ENCODE peak calls at places on chromosomes 11 and 22, in six cellular contexts. I is K562, R is GM12878, C is H1, O is SK-N-SH, T is HepG2. P is an unnamed sample.

GRCh38 chr22:18121436-18122253 is 11.0 kb downstream of the TUBA8 start:
- DNase-seq in I (no peak), O (no peak), T (peak), C (no peak), R (no peak), P (no peak)

GRCh38 chr11:82776377-82776776 is 42.7 kb upstream of the FAM181B start:
- DNase-seq in R (no peak), C (no peak), T (peak), I (no peak), O (no peak), P (no peak)

GRCh38 chr11:17653606-17654005 is 65.8 kb upstream of the MYOD1 start:
- DNase-seq in T (no peak), I (no peak), C (no peak), O (no peak), R (no peak), P (no peak)

GRCh38 chr11:15551897-15552851 is 437.5 kb downstream of the INSC start:
- DNase-seq in C (peak), O (peak), I (no peak), T (no peak), R (no peak), P (no peak)

GRCh38 chr11:114159802-114160588 is 100.5 kb downstream of the ZBTB16 start:
- DNase-seq in T (peak), R (peak), I (peak), C (no peak), O (peak), P (peak)

GRCh38 chr11:117239295-117239694 is 6.8 kb downstream of the RNF214 start:
- DNase-seq in O (no peak), C (no peak), R (no peak), T (no peak), I (no peak), P (no peak)

GRCh38 chr11:120035756-120036155 is 102.2 kb downstream of the TRIM29 start:
- DNase-seq in C (no peak), T (no peak), I (no peak), O (no peak), R (no peak), P (no peak)

GRCh38 chr11:29801561-29801960 is 215.3 kb downstream of the KCNA4 start:
- DNase-seq in O (no peak), C (no peak), I (no peak), T (no peak), R (no peak), P (no peak)

GRCh38 chr11:100235085-100235484 is 452.0 kb upstream of the ARHGAP42 start:
- DNase-seq in T (no peak), I (no peak), R (no peak), O (no peak), C (no peak), P (no peak)

GRCh38 chr11:2691991-2692841 is 7.6 kb downstream of the KCNQ1OT1 start:
- DNase-seq in R (no peak), O (no peak), T (peak), I (peak), C (no peak), P (no peak)

GRCh38 chr11:128437137-128437536 is 150.2 kb downstream of the ETS1 start:
- DNase-seq in I (no peak), C (no peak), R (no peak), O (no peak), T (no peak), P (no peak)

GRCh38 chr11:104653011-104653806 is 245.1 kb downstream of the CASP12 start:
- DNase-seq in O (peak), T (no peak), C (no peak), I (no peak), R (no peak), P (peak)

GRCh38 chr22:23192133-23192532 is 11.8 kb downstream of the BCR start:
- DNase-seq in I (no peak), O (no peak), C (no peak), T (no peak), R (no peak), P (no peak)

GRCh38 chr22:30290679-30291333 is 1.5 kb upstream of the CASTOR1 start:
- DNase-seq in O (peak), C (no peak), I (no peak), T (peak), R (no peak), P (no peak)

GRCh38 chr11:32225491-32226285 is 134.8 kb downstream of the RCN1 start:
- DNase-seq in I (no peak), C (no peak), R (no peak), T (no peak), O (peak), P (no peak)

GRCh38 chr22:20027966-20028854 is 7.3 kb downstream of the TANGO2 start:
- DNase-seq in T (no peak), C (no peak), I (no peak), R (no peak), O (no peak), P (no peak)

GRCh38 chr22:50527921-50528681 is 1.7 kb downstream of the TYMP start:
- DNase-seq in T (no peak), I (no peak), R (no peak), C (no peak), O (no peak), P (no peak)

GRCh38 chr22:45844949-45845613 is 131.9 kb downstream of the WNT7B start:
- DNase-seq in T (no peak), I (no peak), C (no peak), O (no peak), R (no peak), P (no peak)

GRCh38 chr22:47202819-47203553 is 440.5 kb downstream of the TBC1D22A start:
- DNase-seq in T (no peak), O (no peak), R (no peak), I (no peak), C (no peak), P (no peak)

DNA sequence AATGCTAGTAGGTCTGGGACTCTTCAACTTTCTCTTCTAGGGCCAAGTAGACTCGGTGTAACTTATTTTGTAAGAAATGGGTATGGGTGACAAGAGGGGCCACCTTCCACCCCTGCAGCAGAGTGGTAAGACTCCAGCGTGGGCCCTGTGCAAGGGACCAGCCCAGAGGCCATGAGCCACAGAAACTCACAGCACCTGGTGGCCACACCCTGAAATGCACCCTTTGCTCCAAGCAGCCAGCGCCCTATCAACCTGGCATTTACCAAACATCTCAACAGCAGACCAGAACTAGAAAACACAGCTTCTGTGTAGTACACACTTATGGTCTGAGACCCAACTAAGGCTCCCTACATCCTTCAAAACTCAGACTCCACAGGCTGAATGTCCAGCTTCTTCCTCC is 5.7 kb downstream of the CDCA5 start:
- DNase-seq in T (peak), O (peak), I (peak), C (no peak), R (no peak), P (peak)
- TF ChIP-seq GABPA in T (no peak), O (no peak), I (no peak), C (peak), R (no peak), P (no peak)

DNA sequence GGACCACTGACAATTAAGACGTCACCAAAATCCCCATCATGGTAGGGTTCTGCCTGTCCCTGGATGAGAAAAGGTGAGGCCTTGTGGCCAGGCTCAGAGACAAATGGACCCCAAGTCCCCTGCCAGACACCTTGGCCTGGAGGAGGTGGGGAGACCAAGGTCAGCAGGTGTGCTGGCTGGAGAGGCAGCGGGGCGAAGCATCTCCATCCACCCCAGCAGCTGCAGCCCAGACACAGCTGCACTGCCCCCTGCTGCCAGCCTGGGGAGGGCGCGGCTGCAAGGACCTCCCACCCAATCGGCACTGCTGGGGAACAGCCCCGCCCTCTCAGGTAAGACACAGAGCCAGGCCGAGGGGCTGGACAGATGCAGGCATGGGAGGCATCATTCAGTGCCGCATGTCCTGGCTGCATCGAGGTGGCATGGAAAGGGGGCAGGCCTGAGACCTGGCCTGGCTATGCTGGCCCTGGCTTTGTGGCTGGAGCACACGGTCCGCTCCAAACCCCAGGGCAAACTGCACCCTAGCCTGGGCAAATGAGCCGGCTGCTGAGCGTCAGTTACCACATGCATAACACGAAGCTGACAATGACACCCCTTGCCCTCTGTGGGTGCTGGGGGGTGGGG is 12.2 kb upstream of the MFNG start:
- DNase-seq in C (peak), I (peak), T (peak), O (peak), R (peak), P (peak)
- TF ChIP-seq CTCF in C (peak), I (peak), T (peak), O (peak), R (peak), P (peak)

GRCh38 chr11:108432783-108433182 is 34.5 kb downstream of the C11orf65 start:
- DNase-seq in R (no peak), O (no peak), T (no peak), C (no peak), I (no peak), P (no peak)
- TF ChIP-seq GABPA in R (no peak), O (no peak), T (no peak), C (no peak), I (no peak), P (no peak)

DNA sequence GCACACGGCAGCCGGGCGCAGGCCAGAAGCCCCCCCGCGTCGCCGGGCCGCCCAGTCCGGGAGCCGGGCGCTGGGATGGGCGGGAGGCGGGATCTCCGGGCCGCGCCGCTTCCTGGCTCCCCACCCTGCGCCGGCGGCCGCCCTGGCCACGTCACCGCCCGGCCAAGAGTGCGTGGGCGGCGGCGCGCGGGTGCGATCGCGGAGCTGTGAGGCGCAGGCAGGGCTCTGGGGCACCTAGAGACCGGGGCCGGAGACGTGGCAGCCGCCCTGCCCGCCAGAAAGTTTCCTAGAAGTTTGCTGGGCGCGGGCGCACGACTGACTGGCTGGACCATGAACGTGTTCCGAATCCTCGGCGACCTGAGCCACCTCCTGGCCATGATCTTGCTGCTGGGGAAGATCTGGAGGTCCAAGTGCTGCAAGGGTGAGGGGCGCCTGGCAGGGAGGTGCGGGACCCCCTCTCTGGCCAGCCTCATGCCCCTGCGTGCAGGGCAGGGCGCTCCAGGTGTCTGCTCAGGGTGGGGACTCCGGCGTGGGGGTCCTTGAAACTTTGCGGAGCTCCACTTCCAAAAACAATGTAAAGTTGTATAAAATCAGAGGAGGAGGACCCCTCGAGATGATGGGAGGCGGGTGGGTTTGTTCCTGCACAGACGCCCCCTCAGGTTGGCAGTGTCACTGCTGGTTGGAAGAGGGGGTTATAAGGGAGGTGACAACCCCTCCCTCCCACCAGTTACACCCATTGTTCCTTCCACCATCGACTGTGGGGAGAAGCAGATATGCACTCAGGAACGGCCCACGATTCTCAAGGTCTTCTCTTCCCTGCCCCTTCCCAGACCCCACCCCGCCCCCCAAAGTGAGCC is at the start of gene KDELR3:
- DNase-seq in I (peak), R (no peak), C (no peak), T (no peak), O (peak), P (no peak)
- TF ChIP-seq CTCF in I (no peak), R (peak), C (peak), T (no peak), O (peak), P (no peak)

GRCh38 chr11:108975641-108976071 is 310.8 kb downstream of the DDX10 start:
- DNase-seq in T (no peak), O (no peak), I (no peak), C (no peak), R (no peak), P (no peak)
- TF ChIP-seq GABPA in T (no peak), O (no peak), I (no peak), C (no peak), R (no peak), P (no peak)

DNA sequence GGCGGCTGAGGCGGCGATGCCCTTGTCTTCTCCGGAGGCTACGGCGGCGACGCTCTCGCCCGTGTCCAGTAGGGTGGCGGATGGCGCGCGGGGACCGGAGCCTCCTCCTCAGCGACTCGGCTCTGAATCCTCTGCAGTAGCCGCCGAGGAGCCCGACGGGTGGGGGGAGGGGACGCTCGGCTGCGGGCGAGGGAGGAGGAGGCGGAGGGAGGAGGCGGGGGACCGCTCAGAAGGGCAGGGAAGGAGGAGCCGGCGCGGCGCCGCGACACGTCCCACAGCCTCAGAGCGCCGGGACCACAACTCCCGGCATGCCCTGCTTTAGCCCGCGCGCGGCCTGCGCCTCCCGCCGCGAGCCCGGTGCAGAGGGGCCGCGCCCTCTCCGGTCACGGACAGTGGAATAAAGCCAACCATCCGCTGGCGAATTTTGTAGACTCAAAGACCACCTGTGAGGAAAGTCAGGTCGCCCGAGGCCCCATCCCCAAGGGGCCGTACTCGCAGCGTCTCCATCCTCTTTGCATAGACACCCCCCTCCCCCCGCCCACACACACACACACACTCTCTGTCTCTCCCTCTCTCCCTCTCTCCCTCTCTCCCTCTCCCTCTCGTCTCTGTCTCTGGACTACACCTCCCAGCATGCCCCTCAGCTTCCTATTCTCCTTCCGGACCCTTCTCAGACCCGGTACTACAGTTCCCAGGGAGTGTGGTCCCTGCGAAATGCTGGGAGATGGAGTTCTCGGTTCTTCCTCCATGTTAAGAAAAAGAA is at the start of gene FAM168A:
- DNase-seq in O (peak), R (peak), T (peak), C (peak), I (peak), P (peak)
- TF ChIP-seq CTCF in O (peak), R (peak), T (peak), C (peak), I (peak), P (no peak)

GRCh38 chr11:134483857-134484256 is 71.8 kb upstream of the B3GAT1 start:
- DNase-seq in T (no peak), R (no peak), O (no peak), C (no peak), I (no peak), P (no peak)

GRCh38 chr11:134483291-134483690 is 71.2 kb upstream of the B3GAT1 start:
- DNase-seq in R (no peak), I (no peak), C (no peak), T (no peak), O (no peak), P (no peak)

GRCh38 chr11:134482128-134482527 is 70.1 kb upstream of the B3GAT1 start:
- DNase-seq in R (no peak), I (no peak), O (no peak), T (no peak), C (no peak), P (no peak)

GRCh38 chr11:134481135-134481534 is 69.1 kb upstream of the B3GAT1 start:
- DNase-seq in O (no peak), I (no peak), C (no peak), T (no peak), R (no peak), P (no peak)

GRCh38 chr11:134482865-134483264 is 70.8 kb upstream of the B3GAT1 start:
- DNase-seq in O (no peak), I (no peak), C (no peak), T (no peak), R (no peak), P (no peak)
- TF ChIP-seq GABPA in O (no peak), I (no peak), C (no peak), T (no peak), R (no peak), P (no peak)

GRCh38 chr11:134275534-134276395 is at the start of gene GLB1L3:
- DNase-seq in I (peak), C (no peak), R (no peak), T (no peak), O (peak), P (peak)
- TF ChIP-seq CTCF in I (peak), C (peak), R (peak), T (no peak), O (peak), P (no peak)

P was measured in HL-60.